ENCODE peak calls at places on chromosomes 12 and 14, in four cellular contexts. F is K562, R is HepG2, K is GM12878. S is an unnamed sample.

GRCh38 chr12:16218934-16219718 is 58.4 kb downstream of the SLC15A5 start:
- DNase-seq in F (no peak), R (peak), K (no peak), S (no peak)

GRCh38 chr12:58026892-58027891 is 85.8 kb downstream of the ATP23 start:
- DNase-seq in F (no peak), R (no peak), K (no peak), S (no peak)

GRCh38 chr12:54725233-54725843 is 77.2 kb upstream of the DCD start:
- DNase-seq in F (no peak), R (peak), K (no peak), S (peak)

GRCh38 chr14:67650161-67650560 is 24.3 kb downstream of the VTI1B start:
- DNase-seq in F (no peak), R (no peak), K (no peak), S (no peak)

GRCh38 chr12:57156701-57157403 is 9.4 kb upstream of the LRP1-AS start:
- DNase-seq in F (no peak), R (no peak), K (no peak), S (no peak)

GRCh38 chr12:39364196-39364595 is 78.7 kb downstream of the KIF21A start:
- DNase-seq in F (no peak), R (no peak), K (no peak), S (no peak)

GRCh38 chr12:114213055-114213561 is 192.8 kb downstream of the TBX5 start:
- DNase-seq in F (peak), R (no peak), K (no peak), S (no peak)

GRCh38 chr14:59189281-59189821 is 884 bp downstream of the DAAM1 start:
- DNase-seq in F (peak), R (no peak), K (no peak), S (peak)

GRCh38 chr12:43132291-43132690 is 419.7 kb downstream of the ADAMTS20 start:
- DNase-seq in F (no peak), R (no peak), K (no peak), S (no peak)

GRCh38 chr14:27049611-27050172 is 451.9 kb upstream of the NOVA1 start:
- DNase-seq in F (no peak), R (no peak), K (no peak), S (no peak)

GRCh38 chr12:52427083-52427482 is 7.1 kb downstream of the KRT75 start:
- DNase-seq in F (no peak), R (no peak), K (no peak), S (no peak)

GRCh38 chr12:85835810-85836715 is at the start of gene RASSF9:
- DNase-seq in F (no peak), R (peak), K (no peak), S (no peak)

GRCh38 chr14:46091819-46092218 is 559.8 kb downstream of the RPL10L start:
- DNase-seq in F (no peak), R (no peak), K (no peak), S (no peak)

GRCh38 chr12:120356567-120357030 is 12.4 kb downstream of the MSI1 start:
- DNase-seq in F (peak), R (peak), K (peak), S (peak)

GRCh38 chr14:93317836-93318807 is 14.7 kb downstream of the BTBD7 start:
- DNase-seq in F (no peak), R (no peak), K (no peak), S (no peak)

GRCh38 chr14:55451398-55451797 is 11.0 kb upstream of the TBPL2 start:
- DNase-seq in F (no peak), R (no peak), K (no peak), S (no peak)

GRCh38 chr14:103028161-103028767 is 29.1 kb downstream of the CDC42BPB start:
- DNase-seq in F (no peak), R (no peak), K (no peak), S (no peak)

GRCh38 chr14:34711808-34712712 is 2.3 kb downstream of the CFL2 start:
- DNase-seq in F (no peak), R (no peak), K (no peak), S (no peak)

GRCh38 chr14:34650786-34651584 is 21.0 kb upstream of the SNX6 start:
- DNase-seq in F (no peak), R (no peak), K (no peak), S (no peak)

GRCh38 chr14:99777956-99778355 is 15.3 kb upstream of the EML1 start:
- DNase-seq in F (no peak), R (no peak), K (no peak), S (no peak)

GRCh38 chr14:51081209-51081608 is 13.7 kb downstream of the TRIM9 start:
- DNase-seq in F (no peak), R (no peak), K (no peak), S (no peak)

GRCh38 chr12:115470977-115471376 is 787.0 kb upstream of the TBX3 start:
- DNase-seq in F (no peak), R (no peak), K (no peak), S (no peak)

GRCh38 chr14:32826404-32827082 is 112.1 kb upstream of the NPAS3 start:
- DNase-seq in F (no peak), R (no peak), K (no peak), S (peak)

DNA sequence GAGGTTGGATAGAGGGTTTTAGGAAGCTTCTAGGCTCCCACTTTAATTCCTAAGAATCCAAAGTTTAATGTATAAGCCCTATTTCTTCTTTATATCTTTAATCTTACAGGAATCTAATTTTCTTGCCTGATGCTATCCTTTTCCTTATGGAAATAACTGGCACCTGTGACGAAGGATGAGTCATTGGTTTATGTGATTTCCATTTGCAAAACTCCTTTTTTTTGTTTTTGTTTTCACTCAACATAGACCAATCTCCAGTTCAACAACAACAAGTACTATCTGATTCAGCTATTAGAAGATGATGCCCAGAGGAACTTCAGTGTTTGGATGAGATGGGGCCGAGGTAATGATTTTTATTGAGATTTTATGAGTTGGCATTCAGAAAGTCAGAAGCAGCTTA is 6.8 kb downstream of the PARP2 start:
- DNase-seq in F (no peak), R (no peak), K (no peak), S (no peak)
- TF ChIP-seq FOXM1 in F (no peak), R (no peak), K (no peak), S (no peak)

GRCh38 chr12:93128332-93128707 is 199.2 kb upstream of the EEA1 start:
- DNase-seq in F (no peak), R (no peak), K (no peak), S (no peak)
- TF ChIP-seq FOXK2 in F (no peak), R (no peak), K (no peak), S (no peak)

DNA sequence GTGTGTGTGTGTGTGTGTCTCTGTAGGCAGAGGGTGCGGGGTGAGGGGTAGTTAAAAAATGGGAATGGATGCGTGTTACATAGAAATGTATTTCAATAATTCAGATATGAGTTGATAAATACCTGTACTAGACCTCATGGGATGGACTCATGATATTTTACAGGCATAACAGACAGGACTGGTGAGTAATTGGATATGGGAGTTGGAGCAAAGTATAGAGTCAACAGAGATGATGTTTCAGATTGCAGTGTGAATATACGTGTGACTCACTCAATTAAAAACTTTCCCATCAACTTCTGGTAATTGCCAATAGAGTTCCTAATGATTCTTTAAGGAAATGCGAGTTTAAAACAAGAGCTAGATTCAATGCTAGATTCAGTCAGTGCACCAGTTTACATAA is 711.9 kb downstream of the C12orf50 start:
- DNase-seq in F (no peak), R (no peak), K (no peak), S (no peak)
- TF ChIP-seq FOXM1 in F (no peak), R (no peak), K (no peak), S (no peak)

GRCh38 chr14:105857816-105858675 is 331.7 kb downstream of the TMEM121 start:
- DNase-seq in F (no peak), R (no peak), K (no peak), S (no peak)
- TF ChIP-seq FOXK2 in F (no peak), R (no peak), K (no peak), S (no peak)

DNA sequence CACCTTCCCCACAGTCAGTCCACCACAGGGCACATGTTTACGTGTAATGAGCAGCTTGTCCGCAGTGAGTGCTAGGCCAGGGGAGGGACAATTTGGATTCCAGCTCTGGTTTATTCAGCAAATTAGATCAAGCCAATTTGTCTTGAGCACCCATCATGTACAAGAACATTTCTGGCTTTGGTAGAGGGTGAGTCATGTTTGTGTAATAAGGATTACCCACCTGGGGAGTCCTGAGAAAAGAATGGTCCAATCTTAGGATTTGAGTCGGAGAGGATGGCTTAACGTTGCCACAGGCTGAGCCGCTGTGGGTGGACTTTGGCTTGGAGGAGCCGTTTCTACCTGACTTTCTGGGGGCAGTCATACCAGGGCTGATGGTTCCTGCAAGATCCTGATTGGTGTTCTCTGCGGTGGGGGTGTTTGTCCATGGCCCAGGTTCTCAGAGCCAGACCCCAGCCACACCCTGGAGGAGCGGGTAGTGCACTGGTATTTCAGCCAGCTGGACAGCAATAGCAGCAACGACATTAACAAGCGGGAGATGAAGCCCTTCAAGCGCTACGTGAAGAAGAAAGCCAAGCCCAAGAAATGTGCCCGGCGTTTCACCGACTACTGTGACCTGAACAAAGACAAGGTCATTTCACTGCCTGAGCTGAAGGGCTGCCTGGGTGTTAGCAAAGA is 143.7 kb downstream of the SMOC1 start:
- DNase-seq in F (no peak), R (no peak), K (no peak), S (no peak)
- TF ChIP-seq FOXM1 in F (no peak), R (no peak), K (no peak), S (no peak)